ENCODE peak calls at places on chromosomes 3 and 15, in eight cellular contexts. One of them, this sample, is unnamed.

GRCh38 chr3:120461416-120461815 is 10.6 kb upstream of the FSTL1 start:
- DNase-seq in heart left ventricle: no peak
- DNase-seq in right lobe of liver: no peak
- DNase-seq in bronchial epithelial cell: no peak
- DNase-seq in IMR-90: peak
- DNase-seq in fibroblast of pulmonary artery: no peak
- DNase-seq in pancreas: no peak
- DNase-seq in AG10803: peak
- DNase-seq in this sample: no peak

GRCh38 chr15:98611808-98612207 is 36.5 kb upstream of the IGF1R start:
- DNase-seq in fibroblast of pulmonary artery: no peak
- DNase-seq in IMR-90: no peak
- DNase-seq in right lobe of liver: no peak
- DNase-seq in AG10803: no peak
- DNase-seq in pancreas: no peak
- DNase-seq in heart left ventricle: no peak
- DNase-seq in bronchial epithelial cell: no peak
- DNase-seq in this sample: no peak

GRCh38 chr3:30631237-30631961 is 25.0 kb downstream of the TGFBR2 start:
- DNase-seq in fibroblast of pulmonary artery: peak
- DNase-seq in heart left ventricle: no peak
- DNase-seq in pancreas: no peak
- DNase-seq in IMR-90: no peak
- DNase-seq in bronchial epithelial cell: no peak
- DNase-seq in right lobe of liver: no peak
- DNase-seq in AG10803: no peak
- DNase-seq in this sample: no peak

GRCh38 chr3:126315083-126315658 is 42.0 kb downstream of the KLF15 start:
- DNase-seq in bronchial epithelial cell: no peak
- DNase-seq in AG10803: no peak
- DNase-seq in IMR-90: no peak
- DNase-seq in heart left ventricle: no peak
- DNase-seq in pancreas: no peak
- DNase-seq in fibroblast of pulmonary artery: no peak
- DNase-seq in right lobe of liver: no peak
- DNase-seq in this sample: no peak

GRCh38 chr15:31977138-31977537 is 53.2 kb upstream of the CHRNA7 start:
- DNase-seq in fibroblast of pulmonary artery: no peak
- DNase-seq in pancreas: no peak
- DNase-seq in IMR-90: no peak
- DNase-seq in heart left ventricle: no peak
- DNase-seq in right lobe of liver: no peak
- DNase-seq in AG10803: no peak
- DNase-seq in bronchial epithelial cell: no peak
- DNase-seq in this sample: no peak

GRCh38 chr3:86180696-86181095 is 810.3 kb downstream of the VGLL3 start:
- DNase-seq in bronchial epithelial cell: peak
- DNase-seq in AG10803: no peak
- DNase-seq in IMR-90: no peak
- DNase-seq in right lobe of liver: no peak
- DNase-seq in fibroblast of pulmonary artery: no peak
- DNase-seq in heart left ventricle: no peak
- DNase-seq in pancreas: no peak
- DNase-seq in this sample: no peak

GRCh38 chr3:51686512-51687215 is 15.6 kb downstream of the TEX264 start:
- DNase-seq in AG10803: peak
- DNase-seq in bronchial epithelial cell: peak
- DNase-seq in IMR-90: peak
- DNase-seq in heart left ventricle: peak
- DNase-seq in right lobe of liver: no peak
- DNase-seq in fibroblast of pulmonary artery: peak
- DNase-seq in pancreas: no peak
- DNase-seq in this sample: no peak

GRCh38 chr3:56932858-56933257 is 127.6 kb upstream of the SPATA12 start:
- DNase-seq in bronchial epithelial cell: no peak
- DNase-seq in AG10803: no peak
- DNase-seq in heart left ventricle: no peak
- DNase-seq in fibroblast of pulmonary artery: no peak
- DNase-seq in right lobe of liver: no peak
- DNase-seq in pancreas: no peak
- DNase-seq in IMR-90: no peak
- DNase-seq in this sample: no peak

GRCh38 chr15:41512078-41512394 is 1.6 kb downstream of the LTK start:
- DNase-seq in fibroblast of pulmonary artery: no peak
- DNase-seq in AG10803: no peak
- DNase-seq in IMR-90: no peak
- DNase-seq in right lobe of liver: no peak
- DNase-seq in pancreas: no peak
- DNase-seq in bronchial epithelial cell: no peak
- DNase-seq in heart left ventricle: no peak
- DNase-seq in this sample: no peak

GRCh38 chr3:46312996-46313395 is 40.9 kb upstream of the CCR2 start:
- DNase-seq in right lobe of liver: no peak
- DNase-seq in fibroblast of pulmonary artery: peak
- DNase-seq in AG10803: peak
- DNase-seq in bronchial epithelial cell: peak
- DNase-seq in heart left ventricle: peak
- DNase-seq in pancreas: no peak
- DNase-seq in IMR-90: no peak
- DNase-seq in this sample: no peak

GRCh38 chr15:25060996-25061620 is 106.3 kb downstream of the SNRPN start:
- DNase-seq in fibroblast of pulmonary artery: no peak
- DNase-seq in right lobe of liver: peak
- DNase-seq in pancreas: no peak
- DNase-seq in IMR-90: no peak
- DNase-seq in heart left ventricle: peak
- DNase-seq in AG10803: no peak
- DNase-seq in bronchial epithelial cell: no peak
- DNase-seq in this sample: no peak

GRCh38 chr3:23055733-23056376 is 147.3 kb upstream of the UBE2E2 start:
- DNase-seq in heart left ventricle: no peak
- DNase-seq in AG10803: peak
- DNase-seq in fibroblast of pulmonary artery: peak
- DNase-seq in bronchial epithelial cell: peak
- DNase-seq in pancreas: no peak
- DNase-seq in IMR-90: peak
- DNase-seq in right lobe of liver: no peak
- DNase-seq in this sample: peak

GRCh38 chr3:118912188-118912587 is 122.5 kb downstream of the IGSF11 start:
- DNase-seq in heart left ventricle: no peak
- DNase-seq in bronchial epithelial cell: no peak
- DNase-seq in fibroblast of pulmonary artery: no peak
- DNase-seq in AG10803: no peak
- DNase-seq in IMR-90: no peak
- DNase-seq in right lobe of liver: no peak
- DNase-seq in pancreas: no peak
- DNase-seq in this sample: no peak

GRCh38 chr15:62833671-62834070 is 208.9 kb upstream of the TPM1 start:
- DNase-seq in right lobe of liver: no peak
- DNase-seq in IMR-90: no peak
- DNase-seq in bronchial epithelial cell: no peak
- DNase-seq in heart left ventricle: no peak
- DNase-seq in AG10803: peak
- DNase-seq in fibroblast of pulmonary artery: no peak
- DNase-seq in pancreas: no peak
- DNase-seq in this sample: no peak

GRCh38 chr3:73605861-73606260 is 18.9 kb downstream of the PDZRN3 start:
- DNase-seq in pancreas: no peak
- DNase-seq in heart left ventricle: no peak
- DNase-seq in bronchial epithelial cell: no peak
- DNase-seq in fibroblast of pulmonary artery: no peak
- DNase-seq in right lobe of liver: no peak
- DNase-seq in AG10803: no peak
- DNase-seq in IMR-90: no peak
- DNase-seq in this sample: no peak

GRCh38 chr3:86249833-86250232 is 741.1 kb downstream of the VGLL3 start:
- DNase-seq in pancreas: no peak
- DNase-seq in IMR-90: no peak
- DNase-seq in heart left ventricle: no peak
- DNase-seq in right lobe of liver: no peak
- DNase-seq in bronchial epithelial cell: peak
- DNase-seq in AG10803: no peak
- DNase-seq in fibroblast of pulmonary artery: no peak
- DNase-seq in this sample: no peak

GRCh38 chr3:137035631-137036030 is 77.8 kb downstream of the IL20RB start:
- DNase-seq in right lobe of liver: no peak
- DNase-seq in heart left ventricle: no peak
- DNase-seq in IMR-90: peak
- DNase-seq in AG10803: no peak
- DNase-seq in pancreas: no peak
- DNase-seq in bronchial epithelial cell: peak
- DNase-seq in fibroblast of pulmonary artery: peak
- DNase-seq in this sample: no peak

GRCh38 chr3:36540898-36541518 is 160.7 kb downstream of the STAC start:
- DNase-seq in bronchial epithelial cell: peak
- DNase-seq in fibroblast of pulmonary artery: peak
- DNase-seq in heart left ventricle: no peak
- DNase-seq in right lobe of liver: no peak
- DNase-seq in pancreas: no peak
- DNase-seq in IMR-90: peak
- DNase-seq in AG10803: peak
- DNase-seq in this sample: no peak

GRCh38 chr3:168272343-168272984 is 176.7 kb upstream of the GOLIM4 start:
- DNase-seq in fibroblast of pulmonary artery: peak
- DNase-seq in pancreas: no peak
- DNase-seq in bronchial epithelial cell: peak
- DNase-seq in heart left ventricle: no peak
- DNase-seq in AG10803: no peak
- DNase-seq in IMR-90: peak
- DNase-seq in right lobe of liver: no peak
- DNase-seq in this sample: no peak

GRCh38 chr15:27608248-27608647 is 490.9 kb downstream of the OCA2 start:
- DNase-seq in AG10803: no peak
- DNase-seq in IMR-90: no peak
- DNase-seq in heart left ventricle: no peak
- DNase-seq in fibroblast of pulmonary artery: no peak
- DNase-seq in pancreas: no peak
- DNase-seq in bronchial epithelial cell: no peak
- DNase-seq in right lobe of liver: no peak
- DNase-seq in this sample: no peak
- TF ChIP-seq CTCF in AG10803: no peak
- TF ChIP-seq CTCF in IMR-90: no peak
- TF ChIP-seq CTCF in heart left ventricle: no peak
- TF ChIP-seq CTCF in fibroblast of pulmonary artery: no peak
- TF ChIP-seq CTCF in pancreas: no peak
- TF ChIP-seq CTCF in bronchial epithelial cell: no peak
- TF ChIP-seq CTCF in right lobe of liver: no peak
- TF ChIP-seq CTCF in this sample: no peak

DNA sequence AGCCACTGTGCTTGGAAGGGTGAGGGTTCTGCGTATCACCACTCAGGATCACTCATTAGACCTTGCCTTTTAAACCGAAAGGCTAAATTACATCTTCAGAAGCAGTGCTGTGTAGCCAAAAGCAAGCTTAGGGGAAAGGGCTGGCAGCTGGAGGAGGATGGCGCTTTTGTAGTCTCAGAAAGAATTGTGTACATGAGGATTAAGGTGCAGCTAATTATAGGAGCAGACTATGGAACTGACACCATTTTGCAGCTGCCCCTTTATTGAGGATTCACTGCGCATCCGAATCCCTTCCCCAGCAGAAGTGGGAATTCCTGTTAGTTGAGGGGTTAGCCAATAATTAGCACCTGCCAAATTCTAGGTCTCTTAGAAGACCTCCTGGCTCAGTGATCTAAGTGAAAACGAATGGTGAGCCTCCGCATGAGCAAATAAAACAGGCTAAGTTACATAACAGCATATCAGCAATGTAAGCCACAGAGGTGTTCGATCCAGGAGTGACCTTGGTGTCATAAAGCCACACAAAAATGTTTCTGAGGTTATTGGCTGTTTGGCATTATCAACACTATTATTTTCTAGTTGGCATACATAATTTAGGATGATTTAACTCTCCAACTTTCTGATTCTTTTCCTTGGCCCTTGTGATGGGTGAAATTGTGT is 42.6 kb upstream of the SEMA6D start:
- DNase-seq in right lobe of liver: no peak
- DNase-seq in AG10803: no peak
- DNase-seq in IMR-90: no peak
- DNase-seq in pancreas: no peak
- DNase-seq in bronchial epithelial cell: no peak
- DNase-seq in fibroblast of pulmonary artery: no peak
- DNase-seq in heart left ventricle: no peak
- DNase-seq in this sample: no peak
- H3K4me3 ChIP-seq in right lobe of liver: no peak
- H3K4me3 ChIP-seq in AG10803: no peak
- H3K4me3 ChIP-seq in IMR-90: no peak
- H3K4me3 ChIP-seq in pancreas: no peak
- H3K4me3 ChIP-seq in bronchial epithelial cell: no peak
- H3K4me3 ChIP-seq in fibroblast of pulmonary artery: no peak
- H3K4me3 ChIP-seq in heart left ventricle: no peak
- H3K4me3 ChIP-seq in this sample: no peak

DNA sequence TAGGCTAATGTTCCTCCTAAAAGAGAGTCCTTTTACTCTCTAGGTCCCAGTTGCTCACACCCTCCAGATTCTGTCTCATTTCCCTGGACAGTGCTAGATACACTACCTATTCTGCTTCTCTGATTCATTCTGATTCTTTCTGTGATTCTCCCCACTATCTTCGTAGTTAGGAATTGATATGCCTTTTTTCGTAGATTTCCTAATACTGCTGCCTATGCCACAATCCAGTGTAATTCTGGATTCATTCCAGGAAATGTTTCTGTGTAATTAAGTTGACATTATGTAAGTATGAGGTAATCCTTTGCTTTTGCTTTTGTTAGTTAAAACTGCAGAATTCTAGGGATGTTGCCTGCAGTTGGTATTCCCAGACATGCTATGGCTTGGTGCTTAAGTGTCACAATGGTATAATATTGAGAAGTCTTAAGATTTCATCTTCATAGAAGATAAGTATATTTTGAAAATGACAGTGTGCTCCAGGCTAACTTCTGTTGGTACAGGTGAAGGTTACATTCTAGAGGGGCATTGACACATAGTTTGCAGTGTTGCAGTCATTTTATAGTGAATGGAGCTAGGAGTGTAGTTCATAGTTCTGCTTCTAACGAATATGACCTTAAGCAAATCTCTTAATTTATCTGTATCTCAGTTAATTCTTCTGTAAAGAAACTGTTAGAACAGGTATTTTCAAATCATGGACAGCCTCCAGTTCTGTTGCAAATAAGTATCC is 54.3 kb downstream of the RIOX2 start:
- DNase-seq in pancreas: no peak
- DNase-seq in bronchial epithelial cell: peak
- DNase-seq in fibroblast of pulmonary artery: peak
- DNase-seq in heart left ventricle: no peak
- DNase-seq in AG10803: peak
- DNase-seq in IMR-90: peak
- DNase-seq in right lobe of liver: no peak
- DNase-seq in this sample: no peak
- TF ChIP-seq CTCF in pancreas: no peak
- TF ChIP-seq CTCF in bronchial epithelial cell: no peak
- TF ChIP-seq CTCF in fibroblast of pulmonary artery: no peak
- TF ChIP-seq CTCF in heart left ventricle: no peak
- TF ChIP-seq CTCF in AG10803: no peak
- TF ChIP-seq CTCF in IMR-90: no peak
- TF ChIP-seq CTCF in right lobe of liver: no peak
- TF ChIP-seq CTCF in this sample: no peak

DNA sequence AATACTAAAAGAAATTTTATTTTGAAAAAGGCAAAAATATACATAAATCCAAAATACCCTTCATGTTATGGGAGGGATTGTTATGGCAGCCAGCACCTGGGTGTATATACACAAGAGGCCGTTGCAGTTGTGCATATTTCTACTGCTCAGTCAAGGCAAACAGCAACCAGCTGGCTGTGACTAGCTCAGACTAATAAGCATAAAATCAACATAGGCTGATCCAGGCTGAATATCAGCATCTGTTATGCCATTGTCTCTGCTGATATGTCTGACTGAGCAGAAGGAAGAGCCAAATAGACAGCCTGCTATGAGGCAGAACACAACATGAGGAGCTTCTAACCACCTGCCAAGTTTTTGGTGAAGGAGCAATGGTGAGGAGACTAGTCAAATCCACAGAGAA is 457.5 kb upstream of the ALCAM start:
- DNase-seq in bronchial epithelial cell: peak
- DNase-seq in fibroblast of pulmonary artery: peak
- DNase-seq in right lobe of liver: no peak
- DNase-seq in AG10803: peak
- DNase-seq in heart left ventricle: no peak
- DNase-seq in IMR-90: peak
- DNase-seq in pancreas: no peak
- DNase-seq in this sample: no peak
- H3K4me3 ChIP-seq in bronchial epithelial cell: no peak
- H3K4me3 ChIP-seq in fibroblast of pulmonary artery: no peak
- H3K4me3 ChIP-seq in right lobe of liver: no peak
- H3K4me3 ChIP-seq in AG10803: no peak
- H3K4me3 ChIP-seq in heart left ventricle: no peak
- H3K4me3 ChIP-seq in IMR-90: no peak
- H3K4me3 ChIP-seq in pancreas: no peak
- H3K4me3 ChIP-seq in this sample: no peak